ENCODE peak calls at places on chromosomes 13 and 19, in ten cellular contexts. G is posterior cingulate gyrus, N is SW 1271, H is AG10803, L is fibroblast of lung, O is iris pigment epithelial cell, J is NCI-H2171 treated with DMSO at 0.1 percent for 48 hours, R is T-helper 1 cell, S is colonic mucosa, D is mucosa of descending colon. V is an unnamed sample.

GRCh38 chr19:2428027-2428690 is 773 bp upstream of the TIMM13 start:
- DNase-seq in S (peak; percentile 41), R (no peak), D (peak; percentile 59), L (no peak), H (peak; percentile 9), G (peak; percentile 55), N (no peak), J (peak; percentile 36), O (peak; percentile 42), V (no peak)

GRCh38 chr13:91657283-91657682 is 258.9 kb downstream of the GPC5 start:
- DNase-seq in D (no peak), R (no peak), J (no peak), G (no peak), O (no peak), H (no peak), L (no peak), N (no peak), S (no peak), V (no peak)

GRCh38 chr13:94602467-94602866 is 810 bp downstream of the GPR180 start:
- DNase-seq in L (no peak), H (no peak), D (no peak), O (no peak), R (no peak), S (no peak), N (no peak), J (no peak), G (no peak), V (no peak)

GRCh38 chr13:40486518-40487163 is 179.8 kb downstream of the FOXO1 start:
- DNase-seq in D (no peak), N (no peak), S (no peak), O (no peak), G (no peak), H (no peak), J (no peak), L (no peak), R (no peak), V (no peak)

GRCh38 chr13:43085545-43085944 is 62.2 kb downstream of the DNAJC15 start:
- DNase-seq in G (no peak), D (no peak), S (no peak), N (peak; percentile 29), H (peak; percentile 55), L (peak; percentile 74), R (no peak), J (peak; percentile 61), O (peak; percentile 41), V (peak; percentile 44)

GRCh38 chr13:100728201-100728600 is 53.6 kb upstream of the TMTC4 start:
- DNase-seq in G (no peak), L (no peak), O (no peak), S (no peak), J (peak; percentile 41), R (no peak), D (no peak), N (no peak), H (no peak), V (no peak)

GRCh38 chr13:113164492-113164891 is 6.0 kb downstream of the PROZ start:
- DNase-seq in R (no peak), L (no peak), G (no peak), D (no peak), O (no peak), J (no peak), S (no peak), N (no peak), H (no peak), V (no peak)

GRCh38 chr13:46595136-46595917 is 42.4 kb downstream of the LRCH1 start:
- DNase-seq in G (no peak), L (no peak), J (peak; percentile 15), H (peak; percentile 71), D (no peak), N (no peak), R (no peak), O (no peak), S (no peak), V (peak; percentile 56)

GRCh38 chr13:23621316-23621645 is 51.1 kb downstream of the TNFRSF19 start:
- DNase-seq in D (no peak), L (peak; percentile 79), R (no peak), O (peak; percentile 89), J (no peak), H (peak; percentile 80), S (no peak), G (no peak), N (peak; percentile 4), V (peak; percentile 91)

GRCh38 chr19:33231511-33231910 is 5.9 kb upstream of the SLC7A10 start:
- DNase-seq in N (no peak), O (peak; percentile 74), R (no peak), L (peak; percentile 69), H (peak; percentile 79), J (no peak), D (no peak), G (no peak), S (no peak), V (peak; percentile 28)

GRCh38 chr19:31232871-31233270 is 116.4 kb downstream of the TSHZ3 start:
- DNase-seq in N (no peak), H (peak; percentile 97), L (peak; percentile 97), J (no peak), O (peak; percentile 90), G (no peak), R (no peak), S (no peak), D (no peak), V (peak; percentile 78)

GRCh38 chr19:36081894-36082293 is 27.2 kb downstream of the WDR62 start:
- DNase-seq in N (no peak), R (no peak), J (no peak), G (no peak), O (no peak), S (no peak), H (peak; percentile 25), L (no peak), D (no peak), V (no peak)

GRCh38 chr19:5823579-5824281 is 15.8 kb downstream of the FUT6 start:
- DNase-seq in R (no peak), S (peak; percentile 67), N (peak; percentile 37), J (no peak), O (no peak), L (no peak), D (peak; percentile 66), H (no peak), G (no peak), V (no peak)

GRCh38 chr13:93963266-93964131 is 516.0 kb downstream of the DCT start:
- DNase-seq in N (peak; percentile 77), O (peak; percentile 70), H (peak; percentile 72), S (no peak), J (peak; percentile 94), R (no peak), L (peak; percentile 73), G (no peak), D (no peak), V (peak; percentile 62)

GRCh38 chr19:35162471-35163326 is 8.2 kb downstream of the FXYD5 start:
- DNase-seq in R (no peak), S (no peak), D (no peak), O (peak; percentile 55), L (no peak), G (no peak), J (no peak), N (peak; percentile 95), H (peak; percentile 54), V (peak; percentile 94)

GRCh38 chr13:75494491-75494890 is 12.5 kb upstream of the TBC1D4 start:
- DNase-seq in D (no peak), N (no peak), R (no peak), L (no peak), G (no peak), O (peak; percentile 72), S (no peak), H (no peak), J (no peak), V (peak; percentile 54)

GRCh38 chr13:59103004-59103768 is 1060.5 kb downstream of the DIAPH3 start:
- DNase-seq in O (peak; percentile 88), N (no peak), L (peak; percentile 96), J (peak; percentile 99), D (no peak), R (no peak), G (no peak), S (no peak), H (peak; percentile 31), V (no peak)

GRCh38 chr13:33745370-33746324 is 72.3 kb upstream of the RFC3 start:
- DNase-seq in R (no peak), N (no peak), D (no peak), S (no peak), G (no peak), O (no peak), H (no peak), J (no peak), L (no peak), V (no peak)

GRCh38 chr19:47124937-47125668 is 5.5 kb upstream of the SAE1 start:
- DNase-seq in L (peak; percentile 84), S (no peak), D (no peak), O (peak; percentile 68), R (no peak), N (peak; percentile 69), H (peak; percentile 76), G (no peak), J (peak; percentile 74), V (peak; percentile 75)

GRCh38 chr19:1410136-1410786 is 2.9 kb downstream of the DAZAP1 start:
- DNase-seq in O (peak; percentile 75), S (no peak), G (no peak), D (no peak), J (no peak), R (no peak), N (no peak), L (peak; percentile 60), H (peak; percentile 24), V (peak; percentile 64)

GRCh38 chr13:28246891-28247290 is 108.5 kb downstream of the PAN3 start:
- DNase-seq in S (no peak), D (no peak), R (no peak), H (no peak), L (no peak), O (peak; percentile 34), J (no peak), G (no peak), N (no peak), V (peak; percentile 9)

GRCh38 chr13:112781881-112782361 is 92.1 kb downstream of the ATP11A start:
- DNase-seq in J (no peak), R (no peak), O (no peak), G (peak; percentile 54), H (peak; percentile 40), D (no peak), L (peak; percentile 47), S (no peak), N (no peak), V (no peak)

GRCh38 chr13:113981201-113981605 is 7.3 kb upstream of the C13orf46 start:
- DNase-seq in G (no peak), S (peak; percentile 90), R (peak; percentile 13), H (no peak), J (peak; percentile 91), N (no peak), L (no peak), D (peak; percentile 91), O (peak; percentile 34), V (no peak)

GRCh38 chr13:73303858-73304257 is 245.1 kb downstream of the KLF5 start:
- DNase-seq in O (peak; percentile 53), N (no peak), R (no peak), J (no peak), D (no peak), G (no peak), L (no peak), H (peak; percentile 3), S (no peak), V (peak; percentile 40)

GRCh38 chr19:44315883-44316282 is 11.1 kb upstream of the ZNF235 start:
- DNase-seq in L (no peak), J (no peak), G (no peak), D (no peak), N (no peak), S (no peak), O (no peak), R (no peak), H (no peak), V (no peak)

GRCh38 chr13:38002596-38002995 is 133.0 kb upstream of the TRPC4 start:
- DNase-seq in H (no peak), D (no peak), O (no peak), L (no peak), N (no peak), R (no peak), J (no peak), S (peak; percentile 29), G (no peak), V (no peak)

GRCh38 chr13:36530050-36530789 is 97.9 kb downstream of the CCNA1 start:
- DNase-seq in L (no peak), D (no peak), R (no peak), G (peak; percentile 50), S (no peak), O (peak; percentile 41), H (peak; percentile 71), J (no peak), N (no peak), V (no peak)

GRCh38 chr13:24265453-24265852 is 43.9 kb upstream of the C1QTNF9 start:
- DNase-seq in J (no peak), O (no peak), S (no peak), D (no peak), L (no peak), H (no peak), G (no peak), N (no peak), R (no peak), V (no peak)

V was measured in EL.